ENCODE peak calls at places on chromosomes 7 and 10, in six cellular contexts. Y is NB4; O is effector memory CD4-positive, alpha-beta T cell; Z is adrenal gland; H is activated T-cell treated with anti-CD3 and anti-CD28 coated beads for 24 hours; M is endothelial cell. S is an unnamed sample.

GRCh38 chr10:130929422-130930325 is 381.8 kb downstream of the TCERG1L start:
- DNase-seq in Z (no peak), M (no peak), H (no peak), Y (peak), O (no peak), S (no peak)

GRCh38 chr7:84647797-84648762 is 453.5 kb upstream of the SEMA3A start:
- DNase-seq in O (no peak), Y (no peak), H (no peak), Z (no peak), M (no peak), S (no peak)

GRCh38 chr7:26500749-26501352 is 209.2 kb downstream of the SNX10 start:
- DNase-seq in O (no peak), H (no peak), Z (no peak), Y (peak), M (no peak), S (no peak)

GRCh38 chr7:79880312-79880711 is 254.3 kb upstream of the GNAI1 start:
- DNase-seq in O (no peak), H (no peak), M (no peak), Z (no peak), Y (no peak), S (no peak)

GRCh38 chr7:101216860-101217387 is 457 bp downstream of the PLOD3 start:
- DNase-seq in Z (peak), O (no peak), Y (no peak), H (no peak), M (peak), S (no peak)

GRCh38 chr10:29319205-29319781 is 30.4 kb downstream of the LYZL1 start:
- DNase-seq in M (no peak), O (no peak), Z (no peak), Y (no peak), H (no peak), S (peak)

GRCh38 chr10:109902992-109903947 is 20.0 kb downstream of the XPNPEP1 start:
- DNase-seq in O (no peak), Y (peak), M (no peak), H (no peak), Z (no peak), S (no peak)

GRCh38 chr10:99742701-99743100 is 10.7 kb downstream of the CUTC start:
- DNase-seq in M (no peak), Z (no peak), O (no peak), Y (no peak), H (no peak), S (no peak)

GRCh38 chr7:5502726-5503243 is 79.2 kb upstream of the TNRC18 start:
- DNase-seq in H (no peak), Y (no peak), Z (no peak), O (no peak), M (no peak), S (no peak)

GRCh38 chr7:55593515-55594318 is 21.4 kb upstream of the VOPP1 start:
- DNase-seq in O (peak), H (peak), Z (peak), Y (peak), M (peak), S (peak)

GRCh38 chr10:29131952-29132820 is 156.7 kb upstream of the LYZL1 start:
- DNase-seq in M (no peak), Z (no peak), H (no peak), O (no peak), Y (no peak), S (no peak)

GRCh38 chr10:128036011-128036615 is 90.1 kb downstream of the MKI67 start:
- DNase-seq in O (no peak), Z (no peak), Y (no peak), M (no peak), H (no peak), S (no peak)

GRCh38 chr10:78914502-78915330 is 154.1 kb upstream of the ZMIZ1 start:
- DNase-seq in H (no peak), O (no peak), M (no peak), Z (no peak), Y (no peak), S (peak)

GRCh38 chr10:32189400-32190084 is 133.3 kb upstream of the KIF5B start:
- DNase-seq in H (no peak), Y (peak), M (no peak), Z (no peak), O (no peak), S (no peak)

GRCh38 chr10:24209946-24210491 is 1.1 kb downstream of the KIAA1217 start:
- DNase-seq in M (no peak), H (peak), O (no peak), Y (peak), Z (no peak), S (no peak)

GRCh38 chr7:22911889-22912288 is 89.2 kb upstream of the TOMM7 start:
- DNase-seq in Z (no peak), H (no peak), Y (no peak), M (no peak), O (no peak), S (no peak)

GRCh38 chr10:34710391-34710751 is 104.7 kb downstream of the PARD3 start:
- DNase-seq in Y (peak), H (no peak), Z (no peak), M (no peak), O (no peak), S (no peak)

GRCh38 chr10:14259696-14260595 is 70.8 kb downstream of the FRMD4A start:
- DNase-seq in M (no peak), Y (no peak), O (no peak), H (no peak), Z (no peak), S (peak)